ENCODE peak calls at places on chromosomes 6 and 20, in eight cellular contexts. T is IMR-90, N is thoracic aorta, Z is MM.1S, G is endodermal cell, J is brain microvascular endothelial cell, C is AG04449, P is astrocyte of the spinal cord. Q is an unnamed sample.
A peak's percentile ranks its signal among the peaks of the same experiment; 100 is the strongest.

GRCh38 chr20:35181731-35182130 is 9.9 kb downstream of the PROCR start:
- DNase-seq in T (peak; percentile 41), N (no peak), Z (no peak), G (no peak), J (no peak), C (no peak), P (peak; percentile 50), Q (no peak)

GRCh38 chr6:3318821-3319540 is 60.2 kb downstream of the PSMG4 start:
- DNase-seq in T (no peak), N (no peak), Z (no peak), G (peak; percentile 26), J (no peak), C (no peak), P (no peak), Q (no peak)

GRCh38 chr6:47073125-47074110 is 31.3 kb upstream of the ADGRF1 start:
- DNase-seq in T (no peak), N (no peak), Z (no peak), G (no peak), J (no peak), C (no peak), P (no peak), Q (no peak)

GRCh38 chr6:24600903-24601302 is 45.1 kb downstream of the KIAA0319 start:
- DNase-seq in T (no peak), N (no peak), Z (no peak), G (peak; percentile 65), J (no peak), C (no peak), P (no peak), Q (no peak)

GRCh38 chr6:108622601-108623335 is 62.1 kb downstream of the FOXO3 start:
- DNase-seq in T (peak; percentile 98), N (peak; percentile 38), Z (no peak), G (no peak), J (peak; percentile 90), C (peak; percentile 87), P (peak; percentile 93), Q (peak; percentile 99)

GRCh38 chr20:38134427-38135281 is 30.4 kb downstream of the TGM2 start:
- DNase-seq in T (peak; percentile 64), N (no peak), Z (no peak), G (no peak), J (peak; percentile 79), C (no peak), P (peak; percentile 88), Q (no peak)

GRCh38 chr6:6810727-6811126 is 222.2 kb downstream of the LY86 start:
- DNase-seq in T (no peak), N (no peak), Z (peak; percentile 55), G (no peak), J (no peak), C (no peak), P (no peak), Q (no peak)

GRCh38 chr6:15953152-15953880 is 175.6 kb upstream of the MYLIP start:
- DNase-seq in T (no peak), N (no peak), Z (peak; percentile 64), G (no peak), J (peak; percentile 6), C (no peak), P (no peak), Q (peak; percentile 24)

GRCh38 chr6:135299256-135299655 is 118.1 kb downstream of the MYB start:
- DNase-seq in T (peak; percentile 75), N (no peak), Z (no peak), G (no peak), J (peak; percentile 96), C (peak; percentile 33), P (peak; percentile 65), Q (peak; percentile 51)

GRCh38 chr6:38571721-38572120 is 68.0 kb downstream of the BTBD9 start:
- DNase-seq in T (no peak), N (no peak), Z (no peak), G (no peak), J (no peak), C (no peak), P (no peak), Q (no peak)

GRCh38 chr6:82687855-82688254 is 324.2 kb downstream of the TPBG start:
- DNase-seq in T (no peak), N (no peak), Z (no peak), G (peak; percentile 52), J (no peak), C (no peak), P (no peak), Q (no peak)

GRCh38 chr6:119035459-119035858 is 43.0 kb downstream of the FAM184A start:
- DNase-seq in T (no peak), N (no peak), Z (no peak), G (peak; percentile 79), J (no peak), C (no peak), P (no peak), Q (no peak)
- TF ChIP-seq CTCF in T (no peak), N (no peak), Z (no peak), G (peak; percentile 56), J (no peak), C (no peak), P (no peak), Q (no peak)

GRCh38 chr6:167553716-167554115 is 228.8 kb downstream of the TTLL2 start:
- DNase-seq in T (no peak), N (no peak), Z (no peak), G (no peak), J (no peak), C (no peak), P (no peak), Q (no peak)

GRCh38 chr6:167552961-167553360 is 228.1 kb downstream of the TTLL2 start:
- DNase-seq in T (no peak), N (no peak), Z (no peak), G (no peak), J (no peak), C (no peak), P (no peak), Q (no peak)

GRCh38 chr6:167551634-167552630 is 227.0 kb downstream of the TTLL2 start:
- DNase-seq in T (no peak), N (no peak), Z (no peak), G (no peak), J (no peak), C (no peak), P (no peak), Q (no peak)

GRCh38 chr6:167549187-167549586 is 224.3 kb downstream of the TTLL2 start:
- DNase-seq in T (no peak), N (peak; percentile 56), Z (no peak), G (no peak), J (no peak), C (no peak), P (no peak), Q (no peak)

DNA sequence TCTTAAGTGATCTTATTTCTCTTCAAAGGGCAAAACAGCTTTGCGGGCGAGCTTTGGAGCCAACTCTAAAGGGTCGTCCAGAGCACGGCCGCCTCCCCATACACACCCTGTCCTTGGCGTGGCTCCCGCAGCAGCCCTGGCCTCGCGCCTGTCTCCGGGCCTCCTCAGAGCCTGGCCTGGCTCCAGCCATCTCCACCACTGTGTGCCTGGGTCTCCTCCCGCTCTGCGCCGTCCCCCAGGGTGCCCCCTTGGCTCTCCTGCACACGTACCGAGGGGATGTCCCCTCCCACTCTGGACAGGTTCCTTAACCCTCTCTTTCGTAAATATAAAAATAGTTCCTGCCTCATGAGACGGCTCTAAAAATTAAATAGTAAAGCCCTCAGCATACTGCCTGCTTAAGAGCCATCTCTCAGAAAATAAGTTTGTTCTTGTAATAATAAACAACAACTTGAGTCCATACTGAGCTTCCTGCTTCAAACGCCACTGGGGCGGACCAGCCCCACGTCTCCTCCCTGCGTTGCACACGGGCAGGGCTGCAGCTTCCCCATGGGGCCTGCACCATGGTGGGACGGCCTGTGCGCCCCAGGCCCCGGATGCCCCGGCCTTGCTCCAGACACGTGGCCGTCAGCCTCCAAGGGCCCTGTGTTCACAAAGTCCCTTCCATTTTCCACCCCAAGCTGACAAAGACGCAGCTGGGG is 226.2 kb downstream of the TTLL2 start:
- DNase-seq in T (no peak), N (peak; percentile 39), Z (no peak), G (no peak), J (no peak), C (no peak), P (peak; percentile 80), Q (no peak)
- H3K4me3 ChIP-seq in T (no peak overlapping the region), N (peak overlapping the region; percentile 22), Z (no peak overlapping the region), G (no peak overlapping the region), J (no peak overlapping the region), C (no peak overlapping the region), P (no peak overlapping the region), Q (no peak overlapping the region)

DNA sequence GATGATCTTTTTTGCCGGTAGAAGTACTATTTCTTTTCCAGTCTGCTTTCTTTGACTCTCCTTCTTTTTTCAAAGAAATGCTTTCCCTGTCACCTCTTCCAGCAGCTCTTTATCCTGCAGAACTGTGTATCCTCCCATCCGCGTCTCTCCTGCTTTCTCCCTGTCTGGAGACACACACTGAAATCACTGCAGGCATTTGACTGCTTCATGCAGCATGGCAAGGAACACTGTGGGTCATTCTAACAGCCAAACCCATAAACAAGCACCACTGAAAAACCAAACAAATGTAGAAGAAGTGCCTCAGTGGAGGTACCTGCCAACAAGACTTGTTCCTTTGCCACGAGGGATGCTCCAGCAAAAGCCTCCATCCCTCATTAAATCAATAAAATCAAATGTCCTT is 403.7 kb upstream of the CITED2 start:
- DNase-seq in T (no peak), N (no peak), Z (no peak), G (no peak), J (no peak), C (no peak), P (no peak), Q (no peak)
- TF ChIP-seq CTCF in T (no peak), N (no peak), Z (no peak), G (no peak), J (no peak), C (no peak), P (no peak), Q (no peak)

GRCh38 chr6:30915591-30915946 is 1.5 kb downstream of the VARS2 start:
- DNase-seq in T (peak; percentile 71), N (no peak), Z (peak; percentile 51), G (peak; percentile 77), J (peak; percentile 36), C (no peak), P (peak; percentile 71), Q (peak; percentile 79)
- H3K4me3 ChIP-seq in T (no peak overlapping the region), N (no peak overlapping the region), Z (no peak overlapping the region), G (no peak overlapping the region), J (no peak overlapping the region), C (no peak overlapping the region), P (no peak overlapping the region), Q (no peak overlapping the region)

GRCh38 chr6:157323114-157323923 is at the start of gene TMEM242:
- DNase-seq in T (peak; percentile 93), N (peak; percentile 72), Z (peak; percentile 76), G (peak; percentile 98), J (peak; percentile 92), C (peak; percentile 69), P (peak; percentile 97), Q (peak; percentile 94)
- TF ChIP-seq CTCF in T (no peak), N (peak; percentile 30), Z (no peak), G (peak; percentile 50), J (peak; percentile 54), C (no peak), P (peak; percentile 26), Q (peak; percentile 29)

GRCh38 chr6:45436544-45437440 is 59.1 kb upstream of the SUPT3H start:
- DNase-seq in T (peak; percentile 89), N (no peak), Z (no peak), G (no peak), J (peak; percentile 83), C (no peak), P (peak; percentile 79), Q (peak; percentile 93)
- H3K4me3 ChIP-seq in T (no peak overlapping the region), N (no peak overlapping the region), Z (no peak overlapping the region), G (no peak overlapping the region), J (no peak overlapping the region), C (no peak overlapping the region), P (no peak overlapping the region), Q (no peak overlapping the region)

GRCh38 chr20:33394718-33395117 is 6.6 kb downstream of the CDK5RAP1 start:
- DNase-seq in T (no peak), N (no peak), Z (no peak), G (no peak), J (no peak), C (no peak), P (no peak), Q (no peak)
- TF ChIP-seq CTCF in T (peak; percentile 11), N (no peak), Z (peak; percentile 5), G (no peak), J (peak; percentile 49), C (no peak), P (no peak), Q (peak; percentile 12)